ENCODE peak calls at places on chromosome 2, in five cellular contexts. M is IMR-90, K is uterus, T is lung, N is right lobe of liver. B is an unnamed sample.

GRCh38 chr2:242056785-242057184 is 187.3 kb downstream of the RTP5 start:
- DNase-seq in K (no peak), M (no peak), T (no peak), N (no peak), B (no peak)

GRCh38 chr2:234981197-234982095 is 29.6 kb downstream of the SH3BP4 start:
- DNase-seq in M (peak), N (peak), T (peak), K (peak), B (no peak)

GRCh38 chr2:19664651-19665050 is 237.1 kb downstream of the TTC32 start:
- DNase-seq in K (no peak), T (no peak), M (no peak), N (no peak), B (no peak)

GRCh38 chr2:190216829-190217228 is 102.8 kb downstream of the HIBCH start:
- DNase-seq in M (no peak), K (peak), N (no peak), T (no peak), B (no peak)

GRCh38 chr2:141630531-141630930 is 500.3 kb downstream of the LRP1B start:
- DNase-seq in N (no peak), K (no peak), M (no peak), T (no peak), B (no peak)

GRCh38 chr2:69083126-69083733 is 70.3 kb downstream of the ANTXR1 start:
- DNase-seq in K (no peak), T (no peak), M (peak), N (no peak), B (no peak)

GRCh38 chr2:240286596-240286995 is 146.1 kb upstream of the OTOS start:
- DNase-seq in T (no peak), N (no peak), M (no peak), K (no peak), B (no peak)

GRCh38 chr2:159131267-159131790 is 155.2 kb downstream of the WDSUB1 start:
- DNase-seq in T (no peak), K (no peak), M (no peak), N (no peak), B (no peak)

GRCh38 chr2:235406420-235406819 is 87.4 kb upstream of the AGAP1 start:
- DNase-seq in K (no peak), N (no peak), M (no peak), T (peak), B (no peak)

GRCh38 chr2:145277922-145278321 is 758.0 kb upstream of the ZEB2 start:
- DNase-seq in N (no peak), T (no peak), M (peak), K (no peak), B (no peak)

GRCh38 chr2:232075080-232075479 is 113.6 kb downstream of the DIS3L2 start:
- DNase-seq in N (no peak), M (peak), T (no peak), K (no peak), B (no peak)

GRCh38 chr2:182432051-182432450 is 5.2 kb upstream of the PDE1A start:
- DNase-seq in T (no peak), N (no peak), M (peak), K (no peak), B (no peak)

GRCh38 chr2:30225131-30225762 is 6.1 kb upstream of the LBH start:
- DNase-seq in M (peak), N (no peak), T (no peak), K (peak), B (no peak)

GRCh38 chr2:120385355-120386127 is 39.6 kb downstream of the INHBB start:
- DNase-seq in T (no peak), M (no peak), N (no peak), K (no peak), B (no peak)

GRCh38 chr2:128644156-128644555 is 325.5 kb upstream of the HS6ST1 start:
- DNase-seq in T (peak), M (no peak), K (no peak), N (peak), B (no peak)

GRCh38 chr2:141068053-141068682 is 1062.6 kb downstream of the LRP1B start:
- DNase-seq in N (no peak), K (no peak), M (no peak), T (no peak), B (no peak)

GRCh38 chr2:204604061-204604460 is 58.8 kb downstream of the PARD3B start:
- DNase-seq in K (no peak), N (no peak), T (no peak), M (peak), B (no peak)

GRCh38 chr2:17252258-17252657 is 266.0 kb downstream of the RAD51AP2 start:
- DNase-seq in M (no peak), T (no peak), K (no peak), N (no peak), B (no peak)

GRCh38 chr2:175730025-175730424 is 272.0 kb downstream of the LNPK start:
- DNase-seq in N (no peak), M (no peak), T (no peak), K (no peak), B (no peak)

GRCh38 chr2:73021371-73022010 is 50.0 kb downstream of the SFXN5 start:
- DNase-seq in K (no peak), M (no peak), N (no peak), T (no peak), B (no peak)

DNA sequence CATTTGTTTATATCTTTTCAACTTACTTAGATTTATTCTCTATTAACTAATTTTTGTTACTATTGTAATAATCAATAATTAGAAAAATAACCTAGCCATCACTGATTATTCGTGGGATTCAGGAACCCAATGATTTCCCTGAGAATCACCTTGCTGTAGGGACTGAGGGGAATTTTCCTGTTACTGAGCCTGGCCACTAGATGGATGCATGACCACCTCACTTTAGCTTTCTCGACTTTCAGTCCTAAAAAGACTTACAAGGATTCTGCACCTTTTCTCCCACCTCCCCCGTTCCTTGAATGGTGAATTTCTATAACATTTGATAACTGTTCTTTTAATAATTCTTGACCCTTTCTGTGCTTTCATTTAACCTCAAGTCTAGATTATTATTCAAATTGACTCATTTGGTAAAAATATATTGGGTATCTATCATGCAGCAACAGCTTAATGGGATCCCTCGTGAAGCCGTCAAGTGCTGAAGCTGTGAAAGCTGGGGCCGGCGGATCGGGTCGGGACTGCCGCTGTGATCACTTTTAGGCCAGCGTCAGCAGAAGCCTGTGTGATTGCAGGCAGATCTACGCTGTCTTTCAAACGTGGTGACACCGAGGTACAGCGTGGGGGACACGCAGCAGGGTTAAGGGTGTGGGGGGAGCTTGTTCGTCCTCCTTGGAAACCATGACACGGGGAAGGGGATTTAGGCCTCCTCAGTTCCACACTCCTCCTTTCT is 38.8 kb upstream of the TMEM18 start:
- DNase-seq in T (no peak), K (no peak), M (peak), N (no peak), B (no peak)
- TF ChIP-seq CTCF in T (no peak), K (peak), M (peak), N (no peak), B (peak)

GRCh38 chr2:40279479-40279878 is 172.4 kb downstream of the SLC8A1 start:
- DNase-seq in N (no peak), T (no peak), M (no peak), K (no peak), B (no peak)

GRCh38 chr2:40283111-40283909 is 168.6 kb downstream of the SLC8A1 start:
- DNase-seq in T (no peak), K (no peak), M (peak), N (no peak), B (no peak)

GRCh38 chr2:40281021-40281940 is 170.6 kb downstream of the SLC8A1 start:
- DNase-seq in N (no peak), M (peak), T (no peak), K (no peak), B (no peak)

GRCh38 chr2:40284797-40285196 is 167.1 kb downstream of the SLC8A1 start:
- DNase-seq in K (no peak), M (peak), N (no peak), T (no peak), B (no peak)

GRCh38 chr2:40282428-40282827 is 169.5 kb downstream of the SLC8A1 start:
- DNase-seq in K (no peak), M (peak), N (no peak), T (no peak), B (no peak)
- H3K27ac ChIP-seq in K (peak), M (peak), N (peak), T (no peak), B (no peak)

GRCh38 chr2:127022817-127023216 is 84.1 kb downstream of the BIN1 start:
- DNase-seq in M (no peak), N (no peak), K (no peak), T (no peak), B (no peak)

GRCh38 chr2:127025357-127026062 is 81.4 kb downstream of the BIN1 start:
- DNase-seq in M (peak), N (no peak), K (peak), T (peak), B (peak)

GRCh38 chr2:127023504-127023903 is 83.5 kb downstream of the BIN1 start:
- DNase-seq in T (no peak), K (no peak), N (no peak), M (no peak), B (no peak)

GRCh38 chr2:127027715-127028114 is 79.2 kb downstream of the BIN1 start:
- DNase-seq in M (no peak), K (no peak), T (no peak), N (no peak), B (no peak)

GRCh38 chr2:127024769-127025356 is 82.1 kb downstream of the BIN1 start:
- DNase-seq in N (no peak), M (peak), K (peak), T (peak), B (peak)
- H3K4me3 ChIP-seq in N (peak), M (peak), K (peak), T (no peak), B (peak)

DNA sequence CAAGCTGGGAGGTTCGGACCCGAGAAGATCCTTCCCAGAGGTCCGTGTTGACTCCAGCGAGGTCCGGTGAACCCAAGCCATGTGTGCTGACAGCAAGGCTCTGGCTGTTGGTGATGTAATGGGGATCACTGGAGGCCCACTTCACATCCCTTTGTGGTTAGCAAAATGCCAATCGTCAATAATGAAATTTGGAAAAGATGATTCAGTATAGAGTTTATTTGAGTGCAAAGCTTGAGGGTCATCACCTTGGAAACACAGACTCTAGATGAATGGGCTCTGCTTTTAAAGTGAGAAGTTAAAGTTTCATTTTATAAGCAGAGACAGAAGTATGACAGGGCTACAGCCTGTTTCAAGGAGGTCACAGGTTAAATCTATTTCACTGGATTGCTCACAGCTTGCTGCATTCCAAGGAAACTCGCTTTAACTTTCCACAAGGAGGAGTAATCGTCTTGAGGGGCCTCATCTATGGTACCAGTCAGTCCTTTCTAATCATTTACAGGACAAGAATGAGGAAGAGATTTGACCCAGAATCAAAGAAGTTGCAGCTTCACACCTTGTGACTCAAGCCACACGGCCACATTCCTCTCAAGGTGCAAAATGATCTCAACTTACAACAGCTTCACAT is 140.5 kb downstream of the TPO start:
- DNase-seq in T (no peak), N (no peak), M (peak), K (peak), B (no peak)
- TF ChIP-seq CTCF in T (no peak), N (no peak), M (peak), K (peak), B (no peak)

DNA sequence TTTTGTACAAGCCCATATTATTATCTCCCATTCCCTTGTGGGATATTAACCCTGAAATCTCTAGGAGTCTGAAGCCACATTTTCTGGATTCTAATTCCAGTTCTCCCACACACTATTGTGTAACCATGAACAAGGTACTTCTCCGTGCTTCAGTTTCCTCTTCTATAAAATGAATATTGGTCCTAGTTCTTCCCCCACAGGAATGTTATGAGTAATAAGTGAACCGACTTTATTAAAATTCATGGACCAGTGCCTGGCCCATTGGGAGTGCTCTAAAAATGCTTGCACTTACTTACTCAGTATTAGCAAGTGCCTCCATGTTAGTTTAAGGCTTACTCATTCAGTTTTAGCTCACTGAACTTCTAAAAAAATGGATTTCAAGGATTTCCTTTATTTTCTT is 1.4 kb upstream of the ACMSD start:
- DNase-seq in M (peak), K (no peak), N (no peak), T (peak), B (no peak)
- H3K27ac ChIP-seq in M (no peak), K (no peak), N (peak), T (no peak), B (no peak)

DNA sequence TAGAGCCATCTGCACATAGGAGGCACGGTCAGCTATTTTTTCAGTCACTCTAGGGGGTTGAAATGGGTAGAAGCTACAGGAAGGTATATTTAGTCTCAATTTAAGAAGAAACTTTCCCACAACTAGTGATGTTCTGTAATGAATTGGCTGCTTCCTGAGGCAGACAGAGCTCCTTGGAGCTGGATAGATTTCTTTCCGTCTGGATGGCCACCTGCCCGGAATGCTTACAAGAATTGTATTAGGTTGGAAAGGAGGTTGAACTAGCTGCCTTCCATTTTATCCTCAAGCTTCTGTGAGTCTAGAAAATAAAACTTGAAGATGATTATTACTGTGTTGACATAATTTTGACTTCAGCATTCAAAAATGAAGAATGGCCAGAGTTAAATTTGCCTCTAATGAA is 88.6 kb downstream of the CRIM1 start:
- DNase-seq in M (no peak), T (no peak), N (no peak), K (no peak), B (no peak)
- H3K4me3 ChIP-seq in M (no peak), T (no peak), N (no peak), K (no peak), B (no peak)

DNA sequence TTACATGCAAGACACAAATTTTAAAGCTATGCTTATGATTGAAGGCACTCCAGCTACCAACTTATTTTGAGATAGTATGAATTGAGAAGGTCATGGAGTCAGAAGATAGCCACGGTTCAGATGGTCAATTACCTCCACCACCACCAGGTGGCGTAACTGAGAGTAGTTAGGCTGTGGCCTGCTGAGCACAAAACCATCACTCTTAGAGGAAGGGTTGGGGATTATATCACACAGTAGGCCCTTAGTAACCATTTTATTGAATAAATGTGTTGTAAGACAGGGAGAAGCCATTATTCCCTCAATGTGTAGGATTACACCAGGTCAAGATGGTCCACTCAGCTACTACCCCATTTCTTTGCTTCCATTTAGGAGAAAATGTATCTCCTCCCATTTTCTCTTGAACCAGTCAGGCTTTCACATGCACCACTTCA is 18.8 kb downstream of the KLHL41 start:
- DNase-seq in N (peak), T (peak), M (peak), K (peak), B (no peak)
- TF ChIP-seq CTCF in N (peak), T (peak), M (peak), K (peak), B (peak)

GRCh38 chr2:238286551-238286950 is 1.9 kb downstream of the PER2 start:
- DNase-seq in K (peak), T (peak), N (peak), M (peak), B (no peak)
- H3K27ac ChIP-seq in K (peak), T (peak), N (peak), M (peak), B (peak)

GRCh38 chr2:230403746-230404145 is 12.3 kb upstream of the SP100 start:
- DNase-seq in M (no peak), N (no peak), K (no peak), T (no peak), B (no peak)
- H3K4me3 ChIP-seq in M (no peak), N (no peak), K (no peak), T (no peak), B (no peak)

DNA sequence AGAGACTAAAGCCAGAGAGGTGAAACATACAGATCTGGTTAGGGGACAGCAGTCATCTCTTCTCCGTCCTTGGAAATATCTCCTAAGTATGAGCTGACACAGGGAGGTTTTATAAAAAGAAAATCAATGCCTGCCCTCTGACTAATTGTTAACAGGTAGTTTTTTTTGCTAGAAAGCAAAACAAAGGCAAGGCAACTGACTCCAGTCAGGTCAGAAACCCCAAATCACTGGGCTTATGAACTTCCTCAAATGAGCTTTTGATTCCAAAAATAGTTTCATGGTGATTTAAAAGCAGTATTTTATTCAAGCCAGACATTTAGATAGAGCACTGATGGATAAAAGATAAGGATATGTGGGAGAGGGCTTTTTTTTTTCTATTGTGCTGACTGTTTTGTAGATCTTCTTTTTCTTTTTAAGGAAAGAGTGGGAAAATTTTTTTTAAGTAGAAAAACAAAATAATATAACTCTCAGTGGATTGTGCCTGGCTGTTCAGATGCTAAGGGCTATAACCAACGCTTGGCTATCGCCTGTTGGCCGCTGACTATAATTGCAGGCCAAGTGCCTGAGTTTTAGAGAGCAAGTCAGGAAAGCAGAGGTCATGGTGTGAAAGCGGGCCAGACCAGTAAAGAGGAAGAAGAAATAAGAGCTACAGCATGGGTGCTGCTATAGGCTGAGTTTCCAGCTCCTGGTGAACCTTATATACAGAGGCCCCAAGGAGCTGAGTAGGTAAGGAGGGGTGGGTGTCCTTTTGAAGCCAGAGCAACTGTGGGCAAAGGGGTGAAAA is 44.9 kb downstream of the MRPL35 start:
- DNase-seq in N (no peak), M (no peak), K (no peak), T (no peak), B (no peak)
- TF ChIP-seq CTCF in N (no peak), M (no peak), K (no peak), T (no peak), B (no peak)